ENCODE peak calls at places on chromosomes 7 and 10, in seven cellular contexts. One of them, this sample, is unnamed.

GRCh38 chr10:98269435-98269912 is 1.5 kb upstream of the LOXL4 start:
- DNase-seq in HT1080: peak
- DNase-seq in NCI-H524 treated with DMSO at 0.1 percent for 48 hours: no peak
- DNase-seq in kidney glomerular epithelial cell: peak
- DNase-seq in glomerular endothelial cell: no peak
- DNase-seq in heart right ventricle: peak
- DNase-seq in erythroblast: no peak
- DNase-seq in this sample: peak

GRCh38 chr7:112873831-112874553 is 83.8 kb upstream of the TMEM168 start:
- DNase-seq in NCI-H524 treated with DMSO at 0.1 percent for 48 hours: no peak
- DNase-seq in kidney glomerular epithelial cell: no peak
- DNase-seq in HT1080: no peak
- DNase-seq in erythroblast: no peak
- DNase-seq in heart right ventricle: no peak
- DNase-seq in glomerular endothelial cell: no peak
- DNase-seq in this sample: no peak

GRCh38 chr10:26879744-26880143 is 19.0 kb upstream of the ABI1 start:
- DNase-seq in erythroblast: no peak
- DNase-seq in heart right ventricle: no peak
- DNase-seq in HT1080: no peak
- DNase-seq in glomerular endothelial cell: no peak
- DNase-seq in NCI-H524 treated with DMSO at 0.1 percent for 48 hours: no peak
- DNase-seq in kidney glomerular epithelial cell: no peak
- DNase-seq in this sample: no peak

GRCh38 chr10:22325272-22325947 is 4.5 kb downstream of the BMI1 start:
- DNase-seq in kidney glomerular epithelial cell: peak
- DNase-seq in HT1080: peak
- DNase-seq in heart right ventricle: peak
- DNase-seq in erythroblast: peak
- DNase-seq in NCI-H524 treated with DMSO at 0.1 percent for 48 hours: no peak
- DNase-seq in glomerular endothelial cell: no peak
- DNase-seq in this sample: peak

GRCh38 chr10:110762109-110762848 is 109.4 kb upstream of the PDCD4 start:
- DNase-seq in HT1080: no peak
- DNase-seq in heart right ventricle: no peak
- DNase-seq in NCI-H524 treated with DMSO at 0.1 percent for 48 hours: no peak
- DNase-seq in erythroblast: no peak
- DNase-seq in glomerular endothelial cell: no peak
- DNase-seq in kidney glomerular epithelial cell: no peak
- DNase-seq in this sample: no peak

GRCh38 chr10:91462423-91462822 is 52.3 kb downstream of the HECTD2 start:
- DNase-seq in HT1080: no peak
- DNase-seq in NCI-H524 treated with DMSO at 0.1 percent for 48 hours: no peak
- DNase-seq in erythroblast: no peak
- DNase-seq in kidney glomerular epithelial cell: no peak
- DNase-seq in glomerular endothelial cell: no peak
- DNase-seq in heart right ventricle: no peak
- DNase-seq in this sample: no peak

GRCh38 chr7:74355091-74355490 is 65.9 kb downstream of the CLIP2 start:
- DNase-seq in heart right ventricle: no peak
- DNase-seq in glomerular endothelial cell: peak
- DNase-seq in erythroblast: peak
- DNase-seq in kidney glomerular epithelial cell: peak
- DNase-seq in NCI-H524 treated with DMSO at 0.1 percent for 48 hours: no peak
- DNase-seq in HT1080: peak
- DNase-seq in this sample: no peak

GRCh38 chr10:126068357-126068756 is 172.0 kb downstream of the FANK1 start:
- DNase-seq in erythroblast: no peak
- DNase-seq in glomerular endothelial cell: no peak
- DNase-seq in NCI-H524 treated with DMSO at 0.1 percent for 48 hours: no peak
- DNase-seq in heart right ventricle: no peak
- DNase-seq in kidney glomerular epithelial cell: no peak
- DNase-seq in HT1080: no peak
- DNase-seq in this sample: no peak

GRCh38 chr7:24827589-24827988 is 70.3 kb upstream of the GSDME start:
- DNase-seq in glomerular endothelial cell: no peak
- DNase-seq in kidney glomerular epithelial cell: no peak
- DNase-seq in erythroblast: no peak
- DNase-seq in heart right ventricle: no peak
- DNase-seq in HT1080: peak
- DNase-seq in NCI-H524 treated with DMSO at 0.1 percent for 48 hours: no peak
- DNase-seq in this sample: no peak

GRCh38 chr10:42975005-42975493 is 101.8 kb upstream of the RET start:
- DNase-seq in heart right ventricle: no peak
- DNase-seq in erythroblast: no peak
- DNase-seq in glomerular endothelial cell: no peak
- DNase-seq in kidney glomerular epithelial cell: no peak
- DNase-seq in HT1080: no peak
- DNase-seq in NCI-H524 treated with DMSO at 0.1 percent for 48 hours: no peak
- DNase-seq in this sample: peak

GRCh38 chr7:15686209-15686956 is at the start of gene MEOX2:
- DNase-seq in glomerular endothelial cell: no peak
- DNase-seq in NCI-H524 treated with DMSO at 0.1 percent for 48 hours: peak
- DNase-seq in HT1080: no peak
- DNase-seq in heart right ventricle: peak
- DNase-seq in erythroblast: no peak
- DNase-seq in kidney glomerular epithelial cell: no peak
- DNase-seq in this sample: peak

GRCh38 chr7:89554209-89554608 is 600.1 kb upstream of the STEAP1 start:
- DNase-seq in heart right ventricle: no peak
- DNase-seq in NCI-H524 treated with DMSO at 0.1 percent for 48 hours: no peak
- DNase-seq in kidney glomerular epithelial cell: no peak
- DNase-seq in erythroblast: no peak
- DNase-seq in glomerular endothelial cell: no peak
- DNase-seq in HT1080: peak
- DNase-seq in this sample: no peak

GRCh38 chr10:107546239-107546638 is 381.7 kb upstream of the SORCS1 start:
- DNase-seq in heart right ventricle: no peak
- DNase-seq in NCI-H524 treated with DMSO at 0.1 percent for 48 hours: no peak
- DNase-seq in glomerular endothelial cell: no peak
- DNase-seq in kidney glomerular epithelial cell: peak
- DNase-seq in HT1080: peak
- DNase-seq in erythroblast: no peak
- DNase-seq in this sample: no peak

GRCh38 chr7:122137291-122138077 is 6.6 kb downstream of the AASS start:
- DNase-seq in NCI-H524 treated with DMSO at 0.1 percent for 48 hours: no peak
- DNase-seq in heart right ventricle: no peak
- DNase-seq in HT1080: peak
- DNase-seq in erythroblast: no peak
- DNase-seq in glomerular endothelial cell: no peak
- DNase-seq in kidney glomerular epithelial cell: peak
- DNase-seq in this sample: no peak

GRCh38 chr10:18204050-18204449 is 63.8 kb downstream of the CACNB2 start:
- DNase-seq in heart right ventricle: no peak
- DNase-seq in HT1080: no peak
- DNase-seq in kidney glomerular epithelial cell: no peak
- DNase-seq in glomerular endothelial cell: no peak
- DNase-seq in NCI-H524 treated with DMSO at 0.1 percent for 48 hours: no peak
- DNase-seq in erythroblast: no peak
- DNase-seq in this sample: no peak

GRCh38 chr7:150931199-150931869 is 46.8 kb downstream of the KCNH2 start:
- DNase-seq in glomerular endothelial cell: no peak
- DNase-seq in heart right ventricle: no peak
- DNase-seq in erythroblast: peak
- DNase-seq in NCI-H524 treated with DMSO at 0.1 percent for 48 hours: peak
- DNase-seq in kidney glomerular epithelial cell: no peak
- DNase-seq in HT1080: no peak
- DNase-seq in this sample: no peak

GRCh38 chr7:98058186-98058585 is 48.5 kb upstream of the LMTK2 start:
- DNase-seq in erythroblast: no peak
- DNase-seq in glomerular endothelial cell: no peak
- DNase-seq in HT1080: no peak
- DNase-seq in heart right ventricle: no peak
- DNase-seq in NCI-H524 treated with DMSO at 0.1 percent for 48 hours: no peak
- DNase-seq in kidney glomerular epithelial cell: no peak
- DNase-seq in this sample: no peak

GRCh38 chr10:122301811-122302115 is 30.7 kb downstream of the BTBD16 start:
- DNase-seq in glomerular endothelial cell: no peak
- DNase-seq in kidney glomerular epithelial cell: no peak
- DNase-seq in heart right ventricle: no peak
- DNase-seq in HT1080: no peak
- DNase-seq in erythroblast: no peak
- DNase-seq in NCI-H524 treated with DMSO at 0.1 percent for 48 hours: no peak
- DNase-seq in this sample: no peak

GRCh38 chr10:124151466-124152095 is 58.2 kb upstream of the CHST15 start:
- DNase-seq in heart right ventricle: no peak
- DNase-seq in erythroblast: no peak
- DNase-seq in HT1080: no peak
- DNase-seq in glomerular endothelial cell: no peak
- DNase-seq in NCI-H524 treated with DMSO at 0.1 percent for 48 hours: no peak
- DNase-seq in kidney glomerular epithelial cell: no peak
- DNase-seq in this sample: no peak

GRCh38 chr10:101260764-101261341 is 31.6 kb upstream of the LBX1 start:
- DNase-seq in kidney glomerular epithelial cell: no peak
- DNase-seq in HT1080: no peak
- DNase-seq in NCI-H524 treated with DMSO at 0.1 percent for 48 hours: no peak
- DNase-seq in glomerular endothelial cell: no peak
- DNase-seq in heart right ventricle: no peak
- DNase-seq in erythroblast: no peak
- DNase-seq in this sample: no peak

GRCh38 chr7:1533569-1534329 is 3.2 kb downstream of the MAFK start:
- DNase-seq in heart right ventricle: peak
- DNase-seq in kidney glomerular epithelial cell: peak
- DNase-seq in HT1080: peak
- DNase-seq in erythroblast: peak
- DNase-seq in glomerular endothelial cell: no peak
- DNase-seq in NCI-H524 treated with DMSO at 0.1 percent for 48 hours: no peak
- DNase-seq in this sample: peak

GRCh38 chr7:151839511-151839921 is 37.4 kb downstream of the PRKAG2 start:
- DNase-seq in HT1080: no peak
- DNase-seq in NCI-H524 treated with DMSO at 0.1 percent for 48 hours: no peak
- DNase-seq in erythroblast: no peak
- DNase-seq in heart right ventricle: no peak
- DNase-seq in glomerular endothelial cell: no peak
- DNase-seq in kidney glomerular epithelial cell: no peak
- DNase-seq in this sample: no peak

GRCh38 chr10:123929791-123930190 is 38.2 kb upstream of the CPXM2 start:
- DNase-seq in NCI-H524 treated with DMSO at 0.1 percent for 48 hours: no peak
- DNase-seq in kidney glomerular epithelial cell: no peak
- DNase-seq in heart right ventricle: no peak
- DNase-seq in glomerular endothelial cell: no peak
- DNase-seq in erythroblast: no peak
- DNase-seq in HT1080: no peak
- DNase-seq in this sample: no peak

GRCh38 chr10:48251525-48252353 is 22.8 kb downstream of the FRMPD2 start:
- DNase-seq in erythroblast: no peak
- DNase-seq in NCI-H524 treated with DMSO at 0.1 percent for 48 hours: no peak
- DNase-seq in kidney glomerular epithelial cell: peak
- DNase-seq in HT1080: no peak
- DNase-seq in heart right ventricle: no peak
- DNase-seq in glomerular endothelial cell: no peak
- DNase-seq in this sample: no peak

GRCh38 chr10:8275911-8276310 is 221.4 kb downstream of the GATA3 start:
- DNase-seq in glomerular endothelial cell: no peak
- DNase-seq in HT1080: no peak
- DNase-seq in erythroblast: no peak
- DNase-seq in heart right ventricle: no peak
- DNase-seq in kidney glomerular epithelial cell: no peak
- DNase-seq in NCI-H524 treated with DMSO at 0.1 percent for 48 hours: no peak
- DNase-seq in this sample: no peak

GRCh38 chr10:74949434-74949833 is 123.0 kb downstream of the KAT6B start:
- DNase-seq in HT1080: no peak
- DNase-seq in glomerular endothelial cell: no peak
- DNase-seq in kidney glomerular epithelial cell: no peak
- DNase-seq in heart right ventricle: no peak
- DNase-seq in NCI-H524 treated with DMSO at 0.1 percent for 48 hours: no peak
- DNase-seq in erythroblast: no peak
- DNase-seq in this sample: no peak

GRCh38 chr7:73811760-73812168 is 19.0 kb upstream of the CLDN4 start:
- DNase-seq in erythroblast: peak
- DNase-seq in NCI-H524 treated with DMSO at 0.1 percent for 48 hours: peak
- DNase-seq in heart right ventricle: peak
- DNase-seq in kidney glomerular epithelial cell: peak
- DNase-seq in glomerular endothelial cell: no peak
- DNase-seq in HT1080: peak
- DNase-seq in this sample: peak

GRCh38 chr10:110413049-110413783 is 84.5 kb upstream of the DUSP5 start:
- DNase-seq in heart right ventricle: no peak
- DNase-seq in NCI-H524 treated with DMSO at 0.1 percent for 48 hours: no peak
- DNase-seq in HT1080: no peak
- DNase-seq in glomerular endothelial cell: no peak
- DNase-seq in erythroblast: no peak
- DNase-seq in kidney glomerular epithelial cell: no peak
- DNase-seq in this sample: no peak

GRCh38 chr7:154375956-154376355 is 323.8 kb downstream of the DPP6 start:
- DNase-seq in HT1080: no peak
- DNase-seq in NCI-H524 treated with DMSO at 0.1 percent for 48 hours: peak
- DNase-seq in erythroblast: no peak
- DNase-seq in glomerular endothelial cell: no peak
- DNase-seq in heart right ventricle: no peak
- DNase-seq in kidney glomerular epithelial cell: no peak
- DNase-seq in this sample: no peak

GRCh38 chr10:18079665-18080295 is 60.4 kb upstream of the CACNB2 start:
- DNase-seq in HT1080: no peak
- DNase-seq in heart right ventricle: no peak
- DNase-seq in glomerular endothelial cell: no peak
- DNase-seq in NCI-H524 treated with DMSO at 0.1 percent for 48 hours: no peak
- DNase-seq in erythroblast: no peak
- DNase-seq in kidney glomerular epithelial cell: no peak
- DNase-seq in this sample: no peak

GRCh38 chr7:100674441-100675407 is 1.2 kb downstream of the GNB2 start:
- DNase-seq in heart right ventricle: peak
- DNase-seq in HT1080: no peak
- DNase-seq in erythroblast: peak
- DNase-seq in kidney glomerular epithelial cell: no peak
- DNase-seq in NCI-H524 treated with DMSO at 0.1 percent for 48 hours: no peak
- DNase-seq in glomerular endothelial cell: no peak
- DNase-seq in this sample: peak

This sample was measured in uterus.